ENCODE peak calls at places on chromosomes 1 and 21, in eight cellular contexts. T is uterus, S is fibroblast of mammary gland, J is AG04450, Q is choroid plexus epithelial cell, C is dorsolateral prefrontal cortex, A is heart left ventricle, B is GM23338. X is an unnamed sample.
A peak's percentile ranks its signal among the peaks of the same experiment; 100 is the strongest.

GRCh38 chr1:58063095-58063494 is 483.4 kb downstream of the OMA1 start:
- DNase-seq in J (no peak), Q (no peak), A (no peak), T (no peak), S (no peak), B (no peak), C (no peak), X (no peak)

GRCh38 chr1:239353536-239353935 is 32.8 kb upstream of the CHRM3 start:
- DNase-seq in Q (no peak), A (no peak), S (no peak), T (no peak), B (no peak), J (no peak), C (no peak), X (no peak)

GRCh38 chr1:66788231-66788939 is 12.7 kb downstream of the INSL5 start:
- DNase-seq in T (no peak), S (no peak), A (no peak), J (no peak), Q (no peak), B (no peak), C (no peak), X (no peak)

GRCh38 chr1:218521414-218522169 is 176.5 kb downstream of the TGFB2 start:
- DNase-seq in J (no peak), S (peak; percentile 65), C (no peak), B (peak; percentile 88), A (peak; percentile 35), Q (peak; percentile 63), T (peak; percentile 30), X (peak; percentile 15)

GRCh38 chr1:222168621-222169020 is 379.3 kb downstream of the HHIPL2 start:
- DNase-seq in A (no peak), C (no peak), B (no peak), T (no peak), J (no peak), S (peak; percentile 51), Q (peak; percentile 7), X (no peak)

GRCh38 chr1:103256490-103256889 is 148.2 kb upstream of the COL11A1 start:
- DNase-seq in C (no peak), T (no peak), A (no peak), S (peak; percentile 64), Q (peak; percentile 93), J (no peak), B (no peak), X (no peak)

GRCh38 chr1:228391411-228392020 is 15.1 kb downstream of the TRIM11 start:
- DNase-seq in S (no peak), B (no peak), C (peak; percentile 30), A (no peak), Q (no peak), J (no peak), T (no peak), X (no peak)

GRCh38 chr21:26489781-26490180 is 83.3 kb downstream of the CYYR1 start:
- DNase-seq in S (no peak), C (no peak), B (peak; percentile 46), A (no peak), Q (no peak), J (no peak), T (no peak), X (no peak)

GRCh38 chr1:178464566-178464965 is 32.2 kb downstream of the CLEC20A start:
- DNase-seq in Q (no peak), C (no peak), T (no peak), S (no peak), B (no peak), J (no peak), A (no peak), X (no peak)

GRCh38 chr1:26046313-26047031 is 554 bp upstream of the SLC30A2 start:
- DNase-seq in J (no peak), T (no peak), C (no peak), B (peak; percentile 30), Q (no peak), A (no peak), S (no peak), X (no peak)

GRCh38 chr1:72235062-72235461 is 47.3 kb downstream of the NEGR1 start:
- DNase-seq in S (no peak), Q (no peak), T (no peak), B (no peak), C (no peak), A (no peak), J (no peak), X (no peak)

GRCh38 chr1:208280681-208281439 is 36.7 kb upstream of the PLXNA2 start:
- DNase-seq in Q (no peak), A (no peak), B (no peak), T (no peak), J (no peak), C (no peak), S (no peak), X (no peak)

GRCh38 chr21:40512590-40512989 is 334.4 kb downstream of the DSCAM start:
- DNase-seq in Q (no peak), C (no peak), T (no peak), S (no peak), A (no peak), B (peak; percentile 48), J (no peak), X (no peak)

GRCh38 chr1:161071886-161072371 is 2.2 kb upstream of the ARHGAP30 start:
- DNase-seq in B (peak; percentile 82), C (no peak), Q (peak; percentile 54), S (peak; percentile 66), T (no peak), A (peak; percentile 52), J (no peak), X (peak; percentile 36)

GRCh38 chr21:15421521-15421920 is 308.3 kb upstream of the USP25 start:
- DNase-seq in A (no peak), J (no peak), T (no peak), Q (no peak), B (no peak), S (no peak), C (no peak), X (no peak)

GRCh38 chr1:176987016-176987415 is 177.5 kb downstream of the ASTN1 start:
- DNase-seq in S (peak; percentile 59), J (no peak), Q (peak; percentile 10), A (no peak), C (no peak), T (no peak), B (no peak), X (no peak)

GRCh38 chr1:58861510-58861909 is 77.7 kb upstream of the JUN start:
- DNase-seq in Q (peak; percentile 60), B (no peak), T (no peak), A (no peak), S (peak; percentile 55), C (no peak), J (no peak), X (no peak)

GRCh38 chr1:89203166-89203565 is 4.4 kb upstream of the GBP4 start:
- DNase-seq in T (no peak), B (no peak), J (no peak), A (no peak), C (no peak), Q (peak; percentile 7), S (no peak), X (no peak)

GRCh38 chr1:56409112-56409691 is 170.2 kb downstream of the PLPP3 start:
- DNase-seq in T (no peak), J (no peak), C (no peak), Q (no peak), S (no peak), A (no peak), B (peak; percentile 77), X (no peak)

GRCh38 chr1:1080122-1080753 is 6.1 kb upstream of the RNF223 start:
- DNase-seq in B (peak; percentile 81), Q (peak; percentile 28), C (no peak), A (peak; percentile 70), T (peak; percentile 49), S (peak; percentile 37), J (no peak), X (peak; percentile 12)
- H3K4me3 ChIP-seq in B (peak overlapping the region; percentile 55), Q (no peak overlapping the region), C (peak overlapping the region; percentile 31), A (peak overlapping the region; percentile 52), T (peak overlapping the region; percentile 8), S (no peak overlapping the region), J (no peak overlapping the region), X (no peak overlapping the region)

GRCh38 chr1:184542291-184542690 is 155.5 kb downstream of the C1orf21 start:
- DNase-seq in T (no peak), B (no peak), J (no peak), A (no peak), Q (no peak), C (no peak), S (no peak), X (no peak)
- H3K4me3 ChIP-seq in T (no peak overlapping the region), B (no peak overlapping the region), J (no peak overlapping the region), A (no peak overlapping the region), Q (no peak overlapping the region), C (no peak overlapping the region), S (no peak overlapping the region), X (no peak overlapping the region)

DNA sequence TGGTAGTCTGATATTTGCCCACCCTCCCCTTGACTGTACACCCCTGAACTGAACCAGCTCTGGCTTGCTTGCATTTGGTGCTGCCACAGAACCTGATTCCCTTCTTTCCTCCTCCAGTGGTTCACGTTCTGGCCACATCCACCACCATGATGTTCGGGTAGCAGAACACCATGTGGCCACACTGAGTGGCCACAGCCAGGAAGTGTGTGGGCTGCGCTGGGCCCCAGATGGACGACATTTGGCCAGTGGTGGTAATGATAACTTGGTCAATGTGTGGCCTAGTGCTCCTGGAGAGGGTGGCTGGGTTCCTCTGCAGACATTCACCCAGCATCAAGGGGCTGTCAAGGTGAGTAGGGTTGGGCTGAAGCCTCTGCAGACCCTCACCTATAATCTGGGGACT is 1.8 kb downstream of the CDC20 start:
- DNase-seq in S (no peak), A (no peak), J (no peak), C (no peak), T (no peak), B (no peak), Q (no peak), X (no peak)
- H3K4me3 ChIP-seq in S (peak overlapping the region; percentile 82), A (no peak overlapping the region), J (peak overlapping the region; percentile 73), C (no peak overlapping the region), T (no peak overlapping the region), B (peak overlapping the region; percentile 91), Q (no peak overlapping the region), X (peak overlapping the region; percentile 87)

GRCh38 chr1:159011701-159012100 is 2.0 kb downstream of the IFI16 start:
- DNase-seq in Q (no peak), A (no peak), S (no peak), B (no peak), T (no peak), J (no peak), C (no peak), X (no peak)

GRCh38 chr1:159014003-159014571 is 4.4 kb downstream of the IFI16 start:
- DNase-seq in Q (no peak), T (no peak), A (no peak), J (no peak), B (no peak), C (no peak), S (no peak), X (no peak)

GRCh38 chr1:159014851-159015250 is 5.1 kb downstream of the IFI16 start:
- DNase-seq in C (no peak), B (no peak), A (no peak), S (peak; percentile 14), J (no peak), T (no peak), Q (no peak), X (no peak)

GRCh38 chr1:159010398-159010797 is 691 bp downstream of the IFI16 start:
- DNase-seq in C (no peak), T (no peak), S (no peak), B (no peak), A (no peak), J (no peak), Q (no peak), X (no peak)

DNA sequence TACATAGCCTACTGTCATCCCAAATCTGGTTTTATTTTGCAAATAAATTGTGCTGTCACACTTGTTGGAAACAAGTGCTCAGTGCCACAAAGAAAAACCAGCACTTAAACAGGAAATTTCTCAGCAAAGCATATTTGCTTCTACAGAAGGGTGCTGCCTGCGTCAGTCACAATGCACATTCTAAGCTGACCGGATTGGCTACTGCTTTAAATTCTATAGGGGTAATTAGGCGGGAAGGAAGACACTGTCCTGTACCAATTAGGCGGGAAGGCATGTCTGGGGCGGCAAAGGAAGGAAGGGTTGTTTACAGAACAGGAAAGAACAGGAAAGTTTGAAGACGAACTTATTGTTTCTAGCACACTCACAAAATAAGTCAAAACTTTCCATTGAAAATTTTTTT is 2.8 kb downstream of the IFI16 start:
- DNase-seq in B (no peak), A (peak; percentile 34), S (peak; percentile 49), J (no peak), T (no peak), C (no peak), Q (no peak), X (peak; percentile 47)
- H3K4me3 ChIP-seq in B (no peak overlapping the region), A (peak overlapping the region; percentile 71), S (peak overlapping the region; percentile 94), J (peak overlapping the region; percentile 76), T (peak overlapping the region; percentile 59), C (peak overlapping the region; percentile 34), Q (peak overlapping the region; percentile 56), X (peak overlapping the region; percentile 69)

X was measured in GM06990.